ENCODE peak calls at places on chromosomes 5 and 9, in six cellular contexts. R is HepG2, Z is GM12891, X is GM12878, S is K562, J is H1. F is an unnamed sample.

GRCh38 chr9:137832191-137832700 is 45.3 kb upstream of the CACNA1B start:
- DNase-seq in S (peak), Z (no peak), X (no peak), R (no peak), J (no peak), F (no peak)

GRCh38 chr9:14315754-14316573 is 2.0 kb upstream of the NFIB start:
- DNase-seq in J (no peak), R (no peak), Z (no peak), X (no peak), S (peak), F (no peak)

GRCh38 chr9:124869466-124869985 is 7.6 kb downstream of the ARPC5L start:
- DNase-seq in R (no peak), J (no peak), S (peak), Z (no peak), X (no peak), F (no peak)

GRCh38 chr5:149799119-149799623 is 69.1 kb downstream of the PPARGC1B start:
- DNase-seq in X (no peak), R (peak), S (peak), J (no peak), Z (no peak), F (no peak)

GRCh38 chr5:28725001-28725400 is 1686.6 kb upstream of the CDH9 start:
- DNase-seq in X (no peak), Z (no peak), J (no peak), R (no peak), S (no peak), F (no peak)

GRCh38 chr9:71681708-71682268 is 86.5 kb downstream of the CEMIP2 start:
- DNase-seq in J (no peak), Z (no peak), S (no peak), R (no peak), X (no peak), F (no peak)

GRCh38 chr9:70987986-70988385 is 133.4 kb downstream of the TRPM3 start:
- DNase-seq in X (no peak), Z (no peak), J (no peak), R (no peak), S (no peak), F (no peak)

GRCh38 chr5:83253731-83254130 is 176.4 kb downstream of the XRCC4 start:
- DNase-seq in R (no peak), J (no peak), X (no peak), Z (no peak), S (no peak), F (no peak)

GRCh38 chr9:127448112-127448805 is 2.9 kb downstream of the RPL12 start:
- DNase-seq in Z (no peak), S (no peak), J (no peak), R (no peak), X (no peak), F (no peak)

GRCh38 chr5:34791761-34792244 is 47.2 kb upstream of the TTC23L start:
- DNase-seq in X (no peak), J (no peak), S (peak), Z (no peak), R (no peak), F (no peak)

GRCh38 chr9:79012561-79012960 is 559.2 kb upstream of the TLE4 start:
- DNase-seq in J (no peak), S (no peak), R (no peak), X (no peak), Z (no peak), F (no peak)

GRCh38 chr5:138978085-138978484 is 103.0 kb upstream of the LRRTM2 start:
- DNase-seq in J (no peak), Z (no peak), S (no peak), R (no peak), X (no peak), F (no peak)

GRCh38 chr5:136330353-136330913 is 34.9 kb downstream of the TRPC7 start:
- DNase-seq in J (no peak), X (no peak), S (no peak), R (no peak), Z (no peak), F (no peak)

GRCh38 chr5:124701873-124702272 is 44.6 kb downstream of the ZNF608 start:
- DNase-seq in R (no peak), S (no peak), Z (no peak), X (no peak), J (no peak), F (no peak)

GRCh38 chr5:146818790-146819189 is 59.8 kb downstream of the PPP2R2B start:
- DNase-seq in X (no peak), J (no peak), S (no peak), Z (no peak), R (no peak), F (no peak)

GRCh38 chr5:179607449-179607931 is 16.0 kb downstream of the HNRNPH1 start:
- DNase-seq in J (no peak), S (peak), R (no peak), Z (no peak), X (no peak), F (no peak)

GRCh38 chr5:87195616-87196015 is 72.1 kb upstream of the RASA1 start:
- DNase-seq in X (no peak), J (no peak), S (no peak), Z (no peak), R (no peak), F (no peak)

GRCh38 chr9:107462691-107463090 is 26.9 kb downstream of the KLF4 start:
- DNase-seq in J (no peak), R (peak), Z (no peak), X (no peak), S (no peak), F (no peak)

GRCh38 chr9:37692622-37693221 is 42.0 kb downstream of the FRMPD1 start:
- DNase-seq in X (no peak), S (no peak), Z (no peak), R (no peak), J (no peak), F (no peak)

GRCh38 chr9:114930063-114930812 is at the start of gene TNFSF8:
- DNase-seq in J (no peak), Z (no peak), X (no peak), R (no peak), S (no peak), F (no peak)

GRCh38 chr9:127825319-127826051 is 22.8 kb downstream of the FPGS start:
- DNase-seq in J (peak), Z (no peak), S (peak), X (no peak), R (peak), F (no peak)

GRCh38 chr5:149749481-149750365 is 19.6 kb downstream of the PPARGC1B start:
- DNase-seq in X (no peak), J (no peak), S (no peak), R (peak), Z (no peak), F (no peak)

GRCh38 chr9:119963258-119963797 is 594.1 kb upstream of the BRINP1 start:
- DNase-seq in J (peak), R (no peak), S (no peak), X (no peak), Z (no peak), F (no peak)

GRCh38 chr9:136947955-136948510 is 3.0 kb downstream of the C8G start:
- DNase-seq in X (no peak), J (no peak), Z (no peak), R (peak), S (peak), F (no peak)

GRCh38 chr9:121830441-121831140 is 179.2 kb downstream of the DAB2IP start:
- DNase-seq in Z (no peak), J (no peak), X (no peak), S (no peak), R (peak), F (no peak)

GRCh38 chr9:4126184-4126865 is 173.5 kb downstream of the GLIS3 start:
- DNase-seq in Z (no peak), X (no peak), R (no peak), J (no peak), S (no peak), F (no peak)

GRCh38 chr9:113650207-113651131 is 186.9 kb downstream of the RGS3 start:
- DNase-seq in X (no peak), S (no peak), R (peak), Z (no peak), J (no peak), F (no peak)

GRCh38 chr9:124776952-124777645 is at the start of gene OLFML2A:
- DNase-seq in X (no peak), Z (peak), S (no peak), J (no peak), R (no peak), F (no peak)

GRCh38 chr5:17723876-17724275 is 89.6 kb downstream of the TAF11L14 start:
- DNase-seq in J (no peak), Z (no peak), S (no peak), R (no peak), X (no peak), F (no peak)

GRCh38 chr9:27665121-27665520 is 91.8 kb upstream of the C9orf72 start:
- DNase-seq in X (no peak), Z (no peak), J (no peak), R (no peak), S (no peak), F (no peak)

GRCh38 chr9:97510797-97511761 is 9.6 kb downstream of the TMOD1 start:
- DNase-seq in X (peak), S (peak), J (no peak), Z (no peak), R (no peak), F (no peak)

GRCh38 chr9:5864446-5864845 is 26.2 kb upstream of the MLANA start:
- DNase-seq in S (no peak), J (no peak), Z (no peak), X (no peak), R (no peak), F (no peak)

GRCh38 chr9:107491081-107492053 is 1.8 kb upstream of the KLF4 start:
- DNase-seq in X (no peak), R (no peak), Z (no peak), J (no peak), S (no peak), F (no peak)

GRCh38 chr9:93133641-93134017 is 422 bp downstream of the NINJ1 start:
- DNase-seq in Z (peak), J (no peak), S (peak), R (peak), X (no peak), F (peak)
- TF ChIP-seq POLR2A in Z (no peak), J (no peak), S (no peak), R (peak), X (peak), F (no peak)

GRCh38 chr5:99169309-99169708 is 240.5 kb upstream of the CHD1 start:
- DNase-seq in X (no peak), Z (no peak), S (no peak), J (no peak), R (no peak), F (no peak)
- TF ChIP-seq TAF1 in X (no peak), Z (no peak), S (no peak), J (no peak), R (no peak), F (no peak)

GRCh38 chr5:116544542-116545241 is 29.9 kb downstream of the SEMA6A start:
- DNase-seq in Z (no peak), S (no peak), R (no peak), J (no peak), X (no peak), F (no peak)
- TF ChIP-seq POLR2A in Z (no peak), S (no peak), R (no peak), J (no peak), X (no peak), F (no peak)

DNA sequence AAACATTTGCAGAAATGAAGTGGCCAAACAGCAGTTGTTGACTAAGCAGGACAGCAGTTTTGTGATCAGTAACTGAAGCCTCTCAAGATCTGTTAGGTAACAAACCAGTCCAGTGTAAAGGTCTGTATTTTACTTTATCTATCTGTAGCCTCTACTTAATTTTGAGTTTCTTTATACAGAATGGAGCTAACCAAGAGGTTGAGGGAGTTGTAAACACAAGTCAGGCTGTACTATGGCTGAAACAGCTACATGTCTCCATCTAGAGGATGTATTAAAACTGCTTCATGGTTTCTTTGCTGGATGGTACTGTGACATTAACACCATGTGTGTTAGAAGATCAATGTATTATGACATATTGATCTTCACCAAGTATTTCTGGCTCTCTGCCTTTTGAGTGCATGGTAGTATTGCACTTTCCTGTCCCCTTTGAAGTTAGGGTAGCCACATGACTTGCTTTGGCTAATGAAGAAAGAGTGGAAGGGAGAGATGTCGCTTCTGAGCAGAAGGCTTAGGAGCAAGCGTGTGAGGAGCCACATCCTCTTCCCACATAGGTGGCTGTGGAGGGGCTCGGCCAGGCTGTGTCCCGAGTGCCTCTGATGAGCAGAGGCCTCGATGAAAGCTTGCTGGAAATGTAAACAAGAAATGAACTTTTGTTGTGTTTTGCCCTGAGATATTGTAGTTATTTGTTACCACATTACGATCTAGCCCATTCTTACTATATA is 105.6 kb upstream of the PCA3 start:
- DNase-seq in R (peak), J (no peak), Z (no peak), S (peak), X (no peak), F (no peak)
- TF ChIP-seq TAF1 in R (no peak), J (no peak), Z (no peak), S (no peak), X (no peak), F (no peak)

GRCh38 chr9:112063151-112063550 is 111.9 kb downstream of the SUSD1 start:
- DNase-seq in J (no peak), Z (no peak), S (no peak), R (no peak), X (no peak), F (no peak)

GRCh38 chr9:112059980-112060348 is 115.1 kb downstream of the SUSD1 start:
- DNase-seq in R (no peak), S (no peak), J (no peak), Z (no peak), X (no peak), F (no peak)

GRCh38 chr9:112056986-112057385 is 118.1 kb downstream of the SUSD1 start:
- DNase-seq in S (no peak), Z (no peak), J (no peak), X (no peak), R (no peak), F (no peak)

GRCh38 chr9:112061152-112061740 is 113.9 kb downstream of the SUSD1 start:
- DNase-seq in S (peak), R (peak), X (peak), Z (peak), J (no peak), F (peak)

GRCh38 chr9:112059145-112059979 is 115.7 kb downstream of the SUSD1 start:
- DNase-seq in X (no peak), Z (no peak), R (peak), S (peak), J (no peak), F (no peak)
- TF ChIP-seq POLR2A in X (no peak), Z (no peak), R (no peak), S (no peak), J (no peak), F (no peak)

GRCh38 chr5:73895471-73895870 is 269.5 kb downstream of the ARHGEF28 start:
- DNase-seq in R (no peak), S (no peak), Z (no peak), J (no peak), X (peak), F (no peak)
- TF ChIP-seq TAF1 in R (no peak), S (no peak), Z (no peak), J (no peak), X (no peak), F (no peak)

DNA sequence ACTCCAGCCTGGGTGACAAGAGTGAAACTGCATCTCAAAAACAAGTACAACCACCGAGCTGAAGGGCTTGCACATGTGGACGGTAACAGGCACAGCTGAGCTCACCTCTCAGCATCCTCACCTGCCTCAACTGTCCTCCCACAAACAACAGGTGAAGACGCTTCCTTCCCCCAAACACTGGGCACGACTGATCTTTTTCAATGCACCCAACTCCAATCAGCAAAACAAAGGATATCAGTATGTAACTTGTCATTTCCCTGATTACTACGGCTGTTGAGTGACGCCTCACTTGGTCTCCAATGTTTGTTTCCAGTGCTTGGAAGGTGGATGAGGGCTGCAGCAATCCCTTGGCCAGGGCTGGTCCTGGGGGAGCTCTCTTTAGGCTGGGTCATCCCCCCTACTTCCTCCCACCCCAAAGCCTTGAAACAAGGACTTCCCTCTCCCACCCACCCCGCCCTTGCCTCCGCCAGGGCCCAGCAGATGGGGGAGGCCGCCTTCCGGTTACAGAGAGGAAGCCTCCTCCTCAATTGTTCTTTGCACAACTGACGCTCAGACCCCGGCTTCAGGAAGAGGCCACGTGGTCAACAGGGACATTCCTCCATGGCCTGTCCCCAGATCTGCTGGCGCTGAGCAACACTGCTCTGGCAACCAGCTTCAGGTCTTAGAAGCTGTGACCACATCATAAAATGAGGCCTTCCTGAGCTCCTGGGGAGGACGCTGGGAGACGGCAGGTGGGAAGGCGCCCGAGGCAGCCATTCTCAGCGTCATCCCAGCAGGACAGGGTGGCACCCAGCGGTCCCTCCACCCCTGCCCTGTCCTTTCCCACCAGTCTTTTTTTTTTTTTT is 5.9 kb downstream of the FAM78A start:
- DNase-seq in J (no peak), Z (no peak), S (peak), R (no peak), X (no peak), F (no peak)
- TF ChIP-seq POLR2A in J (no peak), Z (no peak), S (no peak), R (no peak), X (peak), F (peak)

DNA sequence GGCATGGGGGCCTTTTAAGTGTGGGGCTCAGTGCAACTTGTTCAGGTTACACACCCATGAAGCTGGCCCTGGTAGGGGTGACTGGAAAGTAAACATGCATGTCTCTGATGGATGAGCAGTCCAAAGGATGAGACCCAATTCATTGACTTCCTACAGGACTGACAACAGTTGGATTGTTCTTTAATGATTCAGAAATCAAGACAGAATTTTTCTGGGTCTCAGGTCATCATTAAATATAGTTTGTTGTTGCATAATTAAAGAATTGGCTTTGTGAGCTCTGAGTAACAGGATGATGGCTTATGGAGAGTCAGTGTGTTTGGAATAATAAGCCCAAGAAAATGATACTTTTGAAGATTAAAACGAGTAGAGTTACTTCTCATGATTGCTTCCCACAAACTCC is 604.2 kb upstream of the CLINT1 start:
- DNase-seq in R (no peak), S (no peak), J (no peak), X (no peak), Z (no peak), F (no peak)
- TF ChIP-seq TAF1 in R (no peak), S (no peak), J (no peak), X (no peak), Z (no peak), F (no peak)

GRCh38 chr5:57174850-57175525 is 1.1 kb downstream of the GPBP1 start:
- DNase-seq in R (no peak), S (no peak), Z (no peak), J (no peak), X (no peak), F (no peak)

GRCh38 chr5:57173318-57174127 is at the start of gene GPBP1:
- DNase-seq in Z (peak), J (peak), R (peak), S (peak), X (peak), F (peak)

GRCh38 chr5:57175586-57175985 is 1.7 kb downstream of the GPBP1 start:
- DNase-seq in Z (no peak), X (no peak), S (peak), R (no peak), J (no peak), F (no peak)

GRCh38 chr5:57173026-57173317 is 887 bp upstream of the GPBP1 start:
- DNase-seq in S (no peak), Z (no peak), R (no peak), J (no peak), X (no peak), F (no peak)

GRCh38 chr5:57174128-57174849 is 430 bp downstream of the GPBP1 start:
- DNase-seq in J (no peak), S (peak), R (no peak), X (no peak), Z (no peak), F (no peak)
- TF ChIP-seq POLR2A in J (no peak), S (peak), R (no peak), X (peak), Z (peak), F (peak)